ENCODE peak calls at places on chromosomes 7 and 10, in ten cellular contexts. One of them, this sample, is unnamed.

GRCh38 chr7:107318523-107319160 is 149.8 kb downstream of the HBP1 start:
- DNase-seq in nephron progenitor cell: no peak
- DNase-seq in HT-29: peak; percentile 36
- DNase-seq in SHP77 treated with DMSO at 0.1 percent for 48 hours: no peak
- DNase-seq in GM20000: no peak
- DNase-seq in activated T-helper 1 cell treated with Interleukin-2 at 50 U/mL for 16 hours: no peak
- DNase-seq in NCI-H1092: no peak
- DNase-seq in NCI-H2171 treated with DMSO at 0.1 percent for 48 hours: no peak
- DNase-seq in activated CD4-positive, alpha-beta T cell treated with anti-CD3 and anti-CD28 coated beads, Interleukin-2, amount 50 U/mL, for 4 hours: no peak
- DNase-seq in AG08395: no peak
- DNase-seq in this sample: no peak

GRCh38 chr7:37433166-37433565 is 15.5 kb downstream of the ELMO1 start:
- DNase-seq in nephron progenitor cell: no peak
- DNase-seq in HT-29: peak; percentile 36
- DNase-seq in SHP77 treated with DMSO at 0.1 percent for 48 hours: no peak
- DNase-seq in GM20000: no peak
- DNase-seq in activated T-helper 1 cell treated with Interleukin-2 at 50 U/mL for 16 hours: no peak
- DNase-seq in NCI-H1092: no peak
- DNase-seq in NCI-H2171 treated with DMSO at 0.1 percent for 48 hours: no peak
- DNase-seq in activated CD4-positive, alpha-beta T cell treated with anti-CD3 and anti-CD28 coated beads, Interleukin-2, amount 50 U/mL, for 4 hours: no peak
- DNase-seq in AG08395: no peak
- DNase-seq in this sample: no peak

GRCh38 chr10:121077331-121077730 is 226.2 kb downstream of the WDR11 start:
- DNase-seq in nephron progenitor cell: no peak
- DNase-seq in HT-29: no peak
- DNase-seq in SHP77 treated with DMSO at 0.1 percent for 48 hours: no peak
- DNase-seq in GM20000: no peak
- DNase-seq in activated T-helper 1 cell treated with Interleukin-2 at 50 U/mL for 16 hours: no peak
- DNase-seq in NCI-H1092: no peak
- DNase-seq in NCI-H2171 treated with DMSO at 0.1 percent for 48 hours: no peak
- DNase-seq in activated CD4-positive, alpha-beta T cell treated with anti-CD3 and anti-CD28 coated beads, Interleukin-2, amount 50 U/mL, for 4 hours: no peak
- DNase-seq in AG08395: peak; percentile 76
- DNase-seq in this sample: no peak

GRCh38 chr7:128406986-128407589 is 2.7 kb downstream of the IMPDH1 start:
- DNase-seq in nephron progenitor cell: no peak
- DNase-seq in HT-29: no peak
- DNase-seq in SHP77 treated with DMSO at 0.1 percent for 48 hours: no peak
- DNase-seq in GM20000: no peak
- DNase-seq in activated T-helper 1 cell treated with Interleukin-2 at 50 U/mL for 16 hours: no peak
- DNase-seq in NCI-H1092: no peak
- DNase-seq in NCI-H2171 treated with DMSO at 0.1 percent for 48 hours: no peak
- DNase-seq in activated CD4-positive, alpha-beta T cell treated with anti-CD3 and anti-CD28 coated beads, Interleukin-2, amount 50 U/mL, for 4 hours: no peak
- DNase-seq in AG08395: no peak
- DNase-seq in this sample: no peak

GRCh38 chr7:52917982-52918578 is 117.4 kb upstream of the POM121L12 start:
- DNase-seq in nephron progenitor cell: peak; percentile 10
- DNase-seq in HT-29: peak; percentile 41
- DNase-seq in SHP77 treated with DMSO at 0.1 percent for 48 hours: no peak
- DNase-seq in GM20000: no peak
- DNase-seq in activated T-helper 1 cell treated with Interleukin-2 at 50 U/mL for 16 hours: no peak
- DNase-seq in NCI-H1092: no peak
- DNase-seq in NCI-H2171 treated with DMSO at 0.1 percent for 48 hours: no peak
- DNase-seq in activated CD4-positive, alpha-beta T cell treated with anti-CD3 and anti-CD28 coated beads, Interleukin-2, amount 50 U/mL, for 4 hours: no peak
- DNase-seq in AG08395: no peak
- DNase-seq in this sample: peak; percentile 2

GRCh38 chr7:128827971-128828711 is 2.1 kb upstream of the FLNC start:
- DNase-seq in nephron progenitor cell: peak; percentile 12
- DNase-seq in HT-29: no peak
- DNase-seq in SHP77 treated with DMSO at 0.1 percent for 48 hours: no peak
- DNase-seq in GM20000: no peak
- DNase-seq in activated T-helper 1 cell treated with Interleukin-2 at 50 U/mL for 16 hours: no peak
- DNase-seq in NCI-H1092: no peak
- DNase-seq in NCI-H2171 treated with DMSO at 0.1 percent for 48 hours: no peak
- DNase-seq in activated CD4-positive, alpha-beta T cell treated with anti-CD3 and anti-CD28 coated beads, Interleukin-2, amount 50 U/mL, for 4 hours: no peak
- DNase-seq in AG08395: peak; percentile 69
- DNase-seq in this sample: no peak

GRCh38 chr7:155878674-155879073 is 66.4 kb upstream of the SHH start:
- DNase-seq in nephron progenitor cell: no peak
- DNase-seq in HT-29: no peak
- DNase-seq in SHP77 treated with DMSO at 0.1 percent for 48 hours: no peak
- DNase-seq in GM20000: no peak
- DNase-seq in activated T-helper 1 cell treated with Interleukin-2 at 50 U/mL for 16 hours: no peak
- DNase-seq in NCI-H1092: no peak
- DNase-seq in NCI-H2171 treated with DMSO at 0.1 percent for 48 hours: no peak
- DNase-seq in activated CD4-positive, alpha-beta T cell treated with anti-CD3 and anti-CD28 coated beads, Interleukin-2, amount 50 U/mL, for 4 hours: no peak
- DNase-seq in AG08395: no peak
- DNase-seq in this sample: no peak

GRCh38 chr7:86747698-86748097 is 104.0 kb downstream of the GRM3 start:
- DNase-seq in nephron progenitor cell: peak; percentile 5
- DNase-seq in HT-29: no peak
- DNase-seq in SHP77 treated with DMSO at 0.1 percent for 48 hours: no peak
- DNase-seq in GM20000: no peak
- DNase-seq in activated T-helper 1 cell treated with Interleukin-2 at 50 U/mL for 16 hours: no peak
- DNase-seq in NCI-H1092: peak; percentile 57
- DNase-seq in NCI-H2171 treated with DMSO at 0.1 percent for 48 hours: peak; percentile 60
- DNase-seq in activated CD4-positive, alpha-beta T cell treated with anti-CD3 and anti-CD28 coated beads, Interleukin-2, amount 50 U/mL, for 4 hours: no peak
- DNase-seq in AG08395: no peak
- DNase-seq in this sample: no peak

GRCh38 chr7:882336-883028 is 6.1 kb downstream of the GET4 start:
- DNase-seq in nephron progenitor cell: no peak
- DNase-seq in HT-29: no peak
- DNase-seq in SHP77 treated with DMSO at 0.1 percent for 48 hours: no peak
- DNase-seq in GM20000: no peak
- DNase-seq in activated T-helper 1 cell treated with Interleukin-2 at 50 U/mL for 16 hours: no peak
- DNase-seq in NCI-H1092: no peak
- DNase-seq in NCI-H2171 treated with DMSO at 0.1 percent for 48 hours: no peak
- DNase-seq in activated CD4-positive, alpha-beta T cell treated with anti-CD3 and anti-CD28 coated beads, Interleukin-2, amount 50 U/mL, for 4 hours: no peak
- DNase-seq in AG08395: no peak
- DNase-seq in this sample: peak; percentile 44

GRCh38 chr10:119022846-119023552 is 6.5 kb upstream of the NANOS1 start:
- DNase-seq in nephron progenitor cell: no peak
- DNase-seq in HT-29: no peak
- DNase-seq in SHP77 treated with DMSO at 0.1 percent for 48 hours: no peak
- DNase-seq in GM20000: no peak
- DNase-seq in activated T-helper 1 cell treated with Interleukin-2 at 50 U/mL for 16 hours: no peak
- DNase-seq in NCI-H1092: no peak
- DNase-seq in NCI-H2171 treated with DMSO at 0.1 percent for 48 hours: peak; percentile 67
- DNase-seq in activated CD4-positive, alpha-beta T cell treated with anti-CD3 and anti-CD28 coated beads, Interleukin-2, amount 50 U/mL, for 4 hours: no peak
- DNase-seq in AG08395: peak; percentile 90
- DNase-seq in this sample: no peak

GRCh38 chr10:48277093-48277492 is 2.6 kb upstream of the FRMPD2 start:
- DNase-seq in nephron progenitor cell: no peak
- DNase-seq in HT-29: no peak
- DNase-seq in SHP77 treated with DMSO at 0.1 percent for 48 hours: no peak
- DNase-seq in GM20000: no peak
- DNase-seq in activated T-helper 1 cell treated with Interleukin-2 at 50 U/mL for 16 hours: no peak
- DNase-seq in NCI-H1092: no peak
- DNase-seq in NCI-H2171 treated with DMSO at 0.1 percent for 48 hours: no peak
- DNase-seq in activated CD4-positive, alpha-beta T cell treated with anti-CD3 and anti-CD28 coated beads, Interleukin-2, amount 50 U/mL, for 4 hours: no peak
- DNase-seq in AG08395: no peak
- DNase-seq in this sample: no peak

GRCh38 chr7:142516038-142516501 is 233.2 kb upstream of the PRSS1 start:
- DNase-seq in nephron progenitor cell: peak; percentile 30
- DNase-seq in HT-29: peak; percentile 96
- DNase-seq in SHP77 treated with DMSO at 0.1 percent for 48 hours: peak; percentile 35
- DNase-seq in GM20000: peak; percentile 55
- DNase-seq in activated T-helper 1 cell treated with Interleukin-2 at 50 U/mL for 16 hours: no peak
- DNase-seq in NCI-H1092: peak; percentile 16
- DNase-seq in NCI-H2171 treated with DMSO at 0.1 percent for 48 hours: peak; percentile 77
- DNase-seq in activated CD4-positive, alpha-beta T cell treated with anti-CD3 and anti-CD28 coated beads, Interleukin-2, amount 50 U/mL, for 4 hours: no peak
- DNase-seq in AG08395: peak; percentile 71
- DNase-seq in this sample: peak; percentile 11

GRCh38 chr7:152315845-152316244 is 120.0 kb downstream of the KMT2C start:
- DNase-seq in nephron progenitor cell: no peak
- DNase-seq in HT-29: no peak
- DNase-seq in SHP77 treated with DMSO at 0.1 percent for 48 hours: no peak
- DNase-seq in GM20000: no peak
- DNase-seq in activated T-helper 1 cell treated with Interleukin-2 at 50 U/mL for 16 hours: no peak
- DNase-seq in NCI-H1092: no peak
- DNase-seq in NCI-H2171 treated with DMSO at 0.1 percent for 48 hours: no peak
- DNase-seq in activated CD4-positive, alpha-beta T cell treated with anti-CD3 and anti-CD28 coated beads, Interleukin-2, amount 50 U/mL, for 4 hours: no peak
- DNase-seq in AG08395: no peak
- DNase-seq in this sample: no peak

GRCh38 chr7:158279539-158280466 is 307.8 kb downstream of the PTPRN2 start:
- DNase-seq in nephron progenitor cell: no peak
- DNase-seq in HT-29: no peak
- DNase-seq in SHP77 treated with DMSO at 0.1 percent for 48 hours: no peak
- DNase-seq in GM20000: no peak
- DNase-seq in activated T-helper 1 cell treated with Interleukin-2 at 50 U/mL for 16 hours: no peak
- DNase-seq in NCI-H1092: no peak
- DNase-seq in NCI-H2171 treated with DMSO at 0.1 percent for 48 hours: no peak
- DNase-seq in activated CD4-positive, alpha-beta T cell treated with anti-CD3 and anti-CD28 coated beads, Interleukin-2, amount 50 U/mL, for 4 hours: no peak
- DNase-seq in AG08395: no peak
- DNase-seq in this sample: no peak

GRCh38 chr10:5975641-5976473 is 1.5 kb downstream of the IL15RA start:
- DNase-seq in nephron progenitor cell: no peak
- DNase-seq in HT-29: peak; percentile 29
- DNase-seq in SHP77 treated with DMSO at 0.1 percent for 48 hours: no peak
- DNase-seq in GM20000: peak; percentile 90
- DNase-seq in activated T-helper 1 cell treated with Interleukin-2 at 50 U/mL for 16 hours: no peak
- DNase-seq in NCI-H1092: no peak
- DNase-seq in NCI-H2171 treated with DMSO at 0.1 percent for 48 hours: no peak
- DNase-seq in activated CD4-positive, alpha-beta T cell treated with anti-CD3 and anti-CD28 coated beads, Interleukin-2, amount 50 U/mL, for 4 hours: peak; percentile 35
- DNase-seq in AG08395: peak; percentile 66
- DNase-seq in this sample: no peak

GRCh38 chr7:105346593-105347322 is 42.0 kb downstream of the SRPK2 start:
- DNase-seq in nephron progenitor cell: no peak
- DNase-seq in HT-29: no peak
- DNase-seq in SHP77 treated with DMSO at 0.1 percent for 48 hours: no peak
- DNase-seq in GM20000: no peak
- DNase-seq in activated T-helper 1 cell treated with Interleukin-2 at 50 U/mL for 16 hours: no peak
- DNase-seq in NCI-H1092: no peak
- DNase-seq in NCI-H2171 treated with DMSO at 0.1 percent for 48 hours: no peak
- DNase-seq in activated CD4-positive, alpha-beta T cell treated with anti-CD3 and anti-CD28 coated beads, Interleukin-2, amount 50 U/mL, for 4 hours: no peak
- DNase-seq in AG08395: no peak
- DNase-seq in this sample: no peak

GRCh38 chr10:49141541-49142332 is 7.9 kb upstream of the FAM170B start:
- DNase-seq in nephron progenitor cell: no peak
- DNase-seq in HT-29: no peak
- DNase-seq in SHP77 treated with DMSO at 0.1 percent for 48 hours: no peak
- DNase-seq in GM20000: peak; percentile 48
- DNase-seq in activated T-helper 1 cell treated with Interleukin-2 at 50 U/mL for 16 hours: no peak
- DNase-seq in NCI-H1092: no peak
- DNase-seq in NCI-H2171 treated with DMSO at 0.1 percent for 48 hours: no peak
- DNase-seq in activated CD4-positive, alpha-beta T cell treated with anti-CD3 and anti-CD28 coated beads, Interleukin-2, amount 50 U/mL, for 4 hours: no peak
- DNase-seq in AG08395: no peak
- DNase-seq in this sample: no peak